ENCODE peak calls at places on chromosomes 1 and 21, in eight cellular contexts. I, F, M, Q, G, S, V and T are unnamed samples.

GRCh38 chr1:44233593-44233992 is 20.3 kb downstream of the DMAP1 start:
- DNase-seq in I (no peak), F (no peak), M (no peak), Q (no peak), G (no peak), S (no peak), V (no peak), T (no peak)

GRCh38 chr1:17059391-17060128 is 5.7 kb upstream of the SDHB start:
- DNase-seq in I (peak; percentile 72), F (peak; percentile 20), M (peak; percentile 93), Q (peak; percentile 80), G (peak; percentile 78), S (peak; percentile 51), V (peak; percentile 77), T (peak; percentile 81)

GRCh38 chr1:46301406-46302090 is 1.9 kb downstream of the LRRC41 start:
- DNase-seq in I (peak; percentile 57), F (no peak), M (peak; percentile 27), Q (peak; percentile 68), G (peak; percentile 20), S (no peak), V (peak; percentile 57), T (no peak)

GRCh38 chr1:18705811-18706210 is 75.2 kb downstream of the PAX7 start:
- DNase-seq in I (no peak), F (no peak), M (no peak), Q (no peak), G (no peak), S (no peak), V (no peak), T (no peak)

GRCh38 chr1:1089731-1090423 is 15.8 kb upstream of the RNF223 start:
- DNase-seq in I (peak; percentile 19), F (no peak), M (no peak), Q (peak; percentile 28), G (no peak), S (no peak), V (no peak), T (no peak)

GRCh38 chr1:190615818-190616217 is 138.2 kb upstream of the BRINP3 start:
- DNase-seq in I (no peak), F (no peak), M (no peak), Q (no peak), G (no peak), S (no peak), V (no peak), T (no peak)

GRCh38 chr21:28704746-28705145 is 287.9 kb downstream of the LTN1 start:
- DNase-seq in I (no peak), F (no peak), M (no peak), Q (no peak), G (no peak), S (no peak), V (no peak), T (peak; percentile 4)

GRCh38 chr1:228287541-228288425 is 79.9 kb downstream of the OBSCN start:
- DNase-seq in I (peak; percentile 15), F (no peak), M (no peak), Q (peak; percentile 33), G (no peak), S (no peak), V (no peak), T (no peak)

GRCh38 chr1:16612332-16613172 is 812 bp downstream of the NBPF1 start:
- DNase-seq in I (peak; percentile 72), F (peak; percentile 34), M (peak; percentile 89), Q (peak; percentile 78), G (peak; percentile 54), S (peak; percentile 34), V (peak; percentile 88), T (peak; percentile 80)

GRCh38 chr1:65372557-65372956 is 47.9 kb upstream of the LEPR start:
- DNase-seq in I (no peak), F (no peak), M (no peak), Q (no peak), G (no peak), S (peak; percentile 3), V (peak; percentile 38), T (no peak)

GRCh38 chr1:85611856-85612255 is 31.3 kb downstream of the CCN1 start:
- DNase-seq in I (no peak), F (no peak), M (no peak), Q (peak; percentile 48), G (no peak), S (no peak), V (peak; percentile 100), T (no peak)

GRCh38 chr1:35810096-35810860 is 2.5 kb downstream of the AGO4 start:
- DNase-seq in I (no peak), F (no peak), M (peak; percentile 21), Q (no peak), G (no peak), S (no peak), V (peak; percentile 60), T (no peak)

GRCh38 chr1:204410764-204411450 is 710 bp downstream of the PPP1R15B start:
- DNase-seq in I (no peak), F (peak; percentile 22), M (peak; percentile 50), Q (peak; percentile 57), G (no peak), S (no peak), V (peak; percentile 60), T (peak; percentile 43)

GRCh38 chr1:45002650-45003645 is 8.2 kb downstream of the HECTD3 start:
- DNase-seq in I (no peak), F (no peak), M (no peak), Q (no peak), G (no peak), S (no peak), V (no peak), T (no peak)

GRCh38 chr1:165650981-165651625 is 20.1 kb downstream of the MGST3 start:
- DNase-seq in I (no peak), F (no peak), M (no peak), Q (no peak), G (no peak), S (no peak), V (peak; percentile 29), T (no peak)

GRCh38 chr21:45454081-45454923 is 49.3 kb downstream of the COL18A1 start:
- DNase-seq in I (no peak), F (no peak), M (no peak), Q (peak; percentile 43), G (no peak), S (no peak), V (no peak), T (no peak)

GRCh38 chr1:159175571-159175970 is 4.2 kb downstream of the CADM3 start:
- DNase-seq in I (no peak), F (no peak), M (no peak), Q (no peak), G (no peak), S (no peak), V (no peak), T (no peak)

GRCh38 chr1:180229483-180230415 is at the start of gene LHX4:
- DNase-seq in I (no peak), F (no peak), M (no peak), Q (no peak), G (no peak), S (no peak), V (peak; percentile 38), T (no peak)